ENCODE peak calls at places on chromosomes 13 and 19, in eight cellular contexts. S is GM23338, G is HepG2, T is K562, B is HCT116, Z is SK-N-SH, E is HL-60, V is GM12878. N is an unnamed sample.
A peak's percentile ranks its signal among the peaks of the same experiment; 100 is the strongest.

GRCh38 chr19:35528218-35529038 is at the start of gene SBSN:
- DNase-seq in B (no peak), E (no peak), S (no peak), G (no peak), V (no peak), T (no peak), Z (no peak), N (no peak)

GRCh38 chr13:44116562-44117315 is 237.0 kb downstream of the LACC1 start:
- DNase-seq in V (no peak), E (no peak), G (no peak), B (no peak), S (peak; percentile 56), Z (no peak), T (no peak), N (no peak)

GRCh38 chr19:39582891-39583625 is 19.3 kb upstream of the LGALS13 start:
- DNase-seq in V (peak; percentile 12), T (no peak), Z (no peak), G (no peak), E (no peak), B (no peak), S (no peak), N (no peak)

GRCh38 chr13:93948523-93948922 is 531.0 kb downstream of the DCT start:
- DNase-seq in V (no peak), Z (no peak), B (no peak), S (no peak), E (no peak), G (no peak), T (no peak), N (no peak)

GRCh38 chr19:14073925-14074838 is 1.6 kb downstream of the MISP3 start:
- DNase-seq in E (no peak), G (no peak), S (no peak), Z (peak; percentile 67), B (no peak), V (no peak), T (peak; percentile 38), N (no peak)

GRCh38 chr19:30161770-30162169 is 210.4 kb upstream of the ZNF536 start:
- DNase-seq in V (no peak), B (no peak), S (no peak), E (no peak), T (no peak), Z (no peak), G (no peak), N (no peak)

GRCh38 chr13:28379371-28380083 is 115.4 kb downstream of the FLT1 start:
- DNase-seq in B (no peak), E (no peak), S (peak; percentile 31), Z (no peak), T (no peak), G (no peak), V (no peak), N (no peak)

GRCh38 chr13:39952244-39953233 is 297.1 kb downstream of the COG6 start:
- DNase-seq in T (peak; percentile 10), V (no peak), E (no peak), G (no peak), Z (no peak), B (no peak), S (peak; percentile 26), N (no peak)

GRCh38 chr13:110557610-110558305 is 3.8 kb downstream of the RAB20 start:
- DNase-seq in T (no peak), S (no peak), V (no peak), E (no peak), Z (no peak), G (no peak), B (no peak), N (no peak)

GRCh38 chr13:29543230-29544215 is 52.0 kb downstream of the SLC7A1 start:
- DNase-seq in S (peak; percentile 31), T (peak; percentile 11), G (peak; percentile 12), Z (no peak), B (no peak), E (no peak), V (peak; percentile 44), N (no peak)

GRCh38 chr13:26025196-26025595 is 26.6 kb downstream of the SHISA2 start:
- DNase-seq in V (no peak), T (no peak), E (no peak), B (no peak), S (peak; percentile 56), Z (no peak), G (no peak), N (no peak)

GRCh38 chr13:37446503-37446902 is 152.1 kb downstream of the POSTN start:
- DNase-seq in S (no peak), E (no peak), V (no peak), B (no peak), G (no peak), Z (no peak), T (no peak), N (no peak)

GRCh38 chr19:38658462-38659306 is 11.2 kb downstream of the ACTN4 start:
- DNase-seq in B (peak; percentile 83), S (no peak), T (no peak), E (no peak), Z (no peak), V (no peak), G (peak; percentile 95), N (peak; percentile 100)

GRCh38 chr13:43915451-43915850 is 35.7 kb downstream of the LACC1 start:
- DNase-seq in E (no peak), G (no peak), B (no peak), S (no peak), V (no peak), Z (no peak), T (no peak), N (no peak)

GRCh38 chr19:41753159-41753558 is 2.2 kb upstream of the CEACAM6 start:
- DNase-seq in G (peak; percentile 6), B (peak; percentile 34), T (peak; percentile 69), Z (peak; percentile 46), E (peak; percentile 31), V (no peak), S (peak; percentile 85), N (no peak)

GRCh38 chr13:50584856-50585580 is 258.5 kb downstream of the DLEU7 start:
- DNase-seq in Z (no peak), B (no peak), T (no peak), E (no peak), S (peak; percentile 35), G (no peak), V (no peak), N (no peak)

DNA sequence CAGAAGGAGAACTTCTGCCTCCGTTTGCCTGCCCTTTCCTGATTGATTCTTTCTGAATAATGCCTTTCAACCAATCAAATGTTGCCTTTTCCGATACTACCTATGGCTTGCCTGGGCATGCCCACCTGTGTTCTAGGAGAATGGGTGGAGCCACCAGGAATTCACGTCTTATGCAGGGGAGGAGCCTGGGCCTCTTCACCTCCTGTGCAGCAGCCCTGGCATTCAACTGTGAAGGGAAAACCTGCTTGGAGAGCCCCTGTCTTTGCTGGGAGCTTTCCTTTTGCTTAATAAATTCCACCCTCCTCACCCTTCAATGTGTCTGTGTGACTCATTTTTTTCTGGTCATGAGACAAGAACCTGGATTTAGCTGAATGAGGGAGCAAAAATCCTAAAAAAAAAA is 730.7 kb downstream of the UQCRFS1 start:
- DNase-seq in V (no peak), T (no peak), S (peak; percentile 71), G (no peak), B (no peak), E (no peak), Z (no peak), N (no peak)
- TF ChIP-seq REST in V (no peak), T (no peak), S (no peak), G (no peak), B (no peak), E (no peak), Z (no peak), N (no peak)

GRCh38 chr19:16416996-16417395 is 54.8 kb downstream of the EPS15L1 start:
- DNase-seq in T (no peak), G (no peak), S (no peak), E (no peak), V (no peak), B (no peak), Z (no peak), N (no peak)
- TF ChIP-seq POLR2AphosphoS5 in T (no peak), G (no peak), S (no peak), E (no peak), V (no peak), B (no peak), Z (no peak), N (no peak)

DNA sequence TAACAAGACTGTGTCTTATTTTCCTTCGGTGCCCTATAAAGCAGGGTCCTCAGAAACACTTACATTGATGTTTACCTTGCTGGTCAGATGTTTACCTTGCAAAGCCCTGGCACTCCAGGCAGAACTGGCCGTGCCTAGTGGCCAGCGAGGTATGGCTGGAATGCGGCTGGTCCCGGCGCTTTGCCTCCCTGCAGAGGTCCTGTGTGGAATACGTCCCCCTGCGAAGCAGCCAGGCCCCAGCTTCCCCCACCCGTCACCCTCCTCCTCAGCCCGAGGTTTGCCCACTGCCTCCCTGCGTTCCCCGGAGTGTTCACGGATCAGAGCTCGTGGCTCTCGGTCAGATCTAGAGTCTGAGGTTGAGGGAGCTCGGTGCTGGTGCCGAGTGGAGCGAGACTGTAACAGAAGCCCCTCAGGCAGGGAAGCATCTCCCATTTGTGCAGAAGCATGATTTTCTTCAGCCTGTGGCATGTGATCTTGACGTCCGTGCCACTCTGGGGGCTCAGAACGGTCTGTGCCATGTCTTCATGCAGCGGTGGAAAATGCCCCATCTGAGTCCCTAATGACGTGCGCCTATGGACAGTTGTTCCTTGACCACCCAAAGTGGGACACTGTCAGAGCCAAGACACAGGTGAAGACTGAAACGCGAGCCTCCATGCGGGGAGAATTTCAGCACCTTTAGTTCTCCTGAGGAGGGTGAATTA is 54.8 kb upstream of the SOX1 start:
- DNase-seq in T (no peak), Z (no peak), E (no peak), V (no peak), B (no peak), S (peak; percentile 13), G (no peak), N (no peak)
- TF ChIP-seq REST in T (no peak), Z (no peak), E (no peak), V (no peak), B (no peak), S (no peak), G (no peak), N (no peak)

GRCh38 chr13:95644611-95645052 is at the start of gene DZIP1:
- DNase-seq in G (peak; percentile 75), V (no peak), Z (peak; percentile 90), T (peak; percentile 11), B (no peak), E (peak; percentile 36), S (peak; percentile 97), N (peak; percentile 12)

GRCh38 chr13:95643009-95643408 is 1.5 kb downstream of the DZIP1 start:
- DNase-seq in E (no peak), Z (peak; percentile 17), S (peak; percentile 17), G (no peak), T (no peak), V (no peak), B (no peak), N (no peak)

GRCh38 chr13:95643814-95644598 is 500 bp downstream of the DZIP1 start:
- DNase-seq in B (no peak), T (no peak), S (peak; percentile 69), Z (peak; percentile 80), E (no peak), V (no peak), G (peak; percentile 2), N (no peak)

GRCh38 chr13:95641961-95642621 is 2.4 kb downstream of the DZIP1 start:
- DNase-seq in E (no peak), S (peak; percentile 87), V (no peak), T (no peak), B (no peak), G (peak; percentile 44), Z (peak; percentile 77), N (no peak)

GRCh38 chr13:95643471-95643813 is 1.1 kb downstream of the DZIP1 start:
- DNase-seq in V (no peak), T (no peak), B (no peak), E (no peak), S (peak; percentile 43), Z (peak; percentile 57), G (peak; percentile 6), N (no peak)
- TF ChIP-seq POLR2AphosphoS5 in V (no peak), T (no peak), B (no peak), E (no peak), S (no peak), Z (no peak), G (no peak), N (no peak)

GRCh38 chr19:34459614-34460013 is 21.9 kb upstream of the WTIP start:
- DNase-seq in E (no peak), S (no peak), B (no peak), T (no peak), Z (no peak), V (no peak), G (no peak), N (no peak)
- TF ChIP-seq REST in E (no peak), S (no peak), B (no peak), T (no peak), Z (no peak), V (no peak), G (no peak), N (no peak)

N was measured in Panc1.